ENCODE peak calls at places on chromosomes 3 and 15, in five cellular contexts. B, I, A, K and Y are unnamed samples.

GRCh38 chr3:100957407-100958100 is 35.7 kb downstream of the ABI3BP start:
- ATAC-seq in B (no peak), I (no peak), A (peak), K (peak), Y (no peak)

GRCh38 chr3:168427830-168428471 is 332.2 kb upstream of the GOLIM4 start:
- ATAC-seq in B (no peak), I (no peak), A (peak), K (no peak), Y (no peak)

GRCh38 chr3:15107075-15107947 is 8.4 kb upstream of the RBSN start:
- ATAC-seq in B (no peak), I (no peak), A (no peak), K (no peak), Y (no peak)

GRCh38 chr15:57060799-57061198 is 142.4 kb downstream of the TCF12 start:
- ATAC-seq in B (no peak), I (no peak), A (no peak), K (no peak), Y (no peak)

GRCh38 chr15:101652783-101653430 is 726 bp upstream of the TM2D3 start:
- ATAC-seq in B (no peak), I (no peak), A (peak), K (peak), Y (peak)

GRCh38 chr3:18919158-18919557 is 229.2 kb upstream of the KCNH8 start:
- ATAC-seq in B (peak), I (no peak), A (no peak), K (no peak), Y (no peak)

GRCh38 chr15:33089165-33089877 is 105.2 kb downstream of the FMN1 start:
- ATAC-seq in B (no peak), I (no peak), A (no peak), K (no peak), Y (peak)

GRCh38 chr15:81293728-81294500 is 30.0 kb downstream of the STARD5 start:
- ATAC-seq in B (peak), I (peak), A (peak), K (peak), Y (peak)

GRCh38 chr15:45314960-45315359 is 62.9 kb downstream of the SLC28A2 start:
- ATAC-seq in B (no peak), I (no peak), A (no peak), K (peak), Y (no peak)

GRCh38 chr3:31531465-31531991 is 1.2 kb upstream of the STT3B start:
- ATAC-seq in B (no peak), I (no peak), A (no peak), K (no peak), Y (no peak)

GRCh38 chr3:115843206-115843605 is 219.9 kb downstream of the GAP43 start:
- ATAC-seq in B (no peak), I (no peak), A (no peak), K (no peak), Y (no peak)

GRCh38 chr15:53296603-53297002 is 462.9 kb downstream of the WDR72 start:
- ATAC-seq in B (no peak), I (no peak), A (no peak), K (no peak), Y (no peak)

GRCh38 chr3:156511987-156512677 is 42.8 kb downstream of the SSR3 start:
- ATAC-seq in B (no peak), I (no peak), A (no peak), K (no peak), Y (no peak)

GRCh38 chr3:140055032-140055791 is 120.2 kb downstream of the CLSTN2 start:
- ATAC-seq in B (no peak), I (no peak), A (no peak), K (no peak), Y (peak)

GRCh38 chr3:52490938-52491526 is 4.1 kb upstream of the STAB1 start:
- ATAC-seq in B (no peak), I (peak), A (peak), K (peak), Y (peak)

GRCh38 chr15:27358751-27359434 is 387.9 kb downstream of the GABRG3 start:
- ATAC-seq in B (no peak), I (no peak), A (peak), K (no peak), Y (no peak)

GRCh38 chr3:48478631-48479555 is 25.1 kb downstream of the SHISA5 start:
- ATAC-seq in B (peak), I (peak), A (no peak), K (no peak), Y (peak)

GRCh38 chr15:90340345-90340744 is 11.7 kb upstream of the ZNF774 start:
- ATAC-seq in B (no peak), I (no peak), A (no peak), K (no peak), Y (no peak)

GRCh38 chr3:87855626-87856025 is 203.2 kb downstream of the CGGBP1 start:
- ATAC-seq in B (no peak), I (no peak), A (no peak), K (no peak), Y (no peak)

GRCh38 chr3:171443211-171443957 is 16.8 kb downstream of the TNIK start:
- ATAC-seq in B (no peak), I (no peak), A (no peak), K (peak), Y (no peak)

GRCh38 chr3:38595393-38595792 is 54.1 kb downstream of the SCN5A start:
- ATAC-seq in B (no peak), I (no peak), A (no peak), K (no peak), Y (no peak)

GRCh38 chr3:134956395-134956794 is 161.3 kb downstream of the EPHB1 start:
- ATAC-seq in B (no peak), I (no peak), A (no peak), K (no peak), Y (no peak)

GRCh38 chr3:189049458-189050231 is 122.1 kb upstream of the TPRG1 start:
- ATAC-seq in B (peak), I (peak), A (no peak), K (no peak), Y (no peak)

GRCh38 chr3:48273594-48274211 is 32.8 kb downstream of the ZNF589 start:
- ATAC-seq in B (peak), I (peak), A (peak), K (peak), Y (no peak)

GRCh38 chr15:29081781-29082180 is 187.8 kb downstream of the NSMCE3 start:
- ATAC-seq in B (no peak), I (no peak), A (no peak), K (no peak), Y (no peak)

GRCh38 chr3:197737319-197737649 is 580 bp upstream of the RUBCN start:
- ATAC-seq in B (no peak), I (no peak), A (peak), K (peak), Y (no peak)

GRCh38 chr3:139505829-139506386 is 29.6 kb upstream of the RBP2 start:
- ATAC-seq in B (no peak), I (no peak), A (no peak), K (no peak), Y (no peak)

GRCh38 chr3:146709969-146710368 is 104.8 kb upstream of the PLSCR5 start:
- ATAC-seq in B (no peak), I (no peak), A (peak), K (no peak), Y (no peak)